ENCODE peak calls at places on chromosomes 13 and 19, in seven cellular contexts. L is natural killer cell, R is T-helper 1 cell, G is T1000, S is GM19239, V is BE2C, B is T-helper 17 cell. X is an unnamed sample.

GRCh38 chr13:53075356-53076041 is 46.9 kb downstream of the OLFM4 start:
- DNase-seq in L (no peak), R (no peak), G (no peak), S (no peak), V (no peak), B (no peak), X (no peak)

GRCh38 chr19:12859546-12859945 is 21.2 kb downstream of the MAST1 start:
- DNase-seq in L (no peak), R (no peak), G (no peak), S (no peak), V (no peak), B (no peak), X (no peak)

GRCh38 chr13:50030315-50030714 is 15.1 kb downstream of the KCNRG start:
- DNase-seq in L (no peak), R (no peak), G (no peak), S (no peak), V (no peak), B (no peak), X (no peak)

GRCh38 chr19:38684078-38684861 is 36.8 kb downstream of the ACTN4 start:
- DNase-seq in L (no peak), R (peak), G (peak), S (no peak), V (no peak), B (no peak), X (no peak)

GRCh38 chr19:13978306-13978705 is 26.0 kb downstream of the DCAF15 start:
- DNase-seq in L (no peak), R (no peak), G (no peak), S (no peak), V (peak), B (no peak), X (no peak)

GRCh38 chr19:12628040-12629022 is 17.6 kb downstream of the ZNF791 start:
- DNase-seq in L (no peak), R (peak), G (no peak), S (no peak), V (no peak), B (no peak), X (no peak)

GRCh38 chr13:106464076-106464475 is 71.4 kb downstream of the EFNB2 start:
- DNase-seq in L (no peak), R (no peak), G (no peak), S (no peak), V (no peak), B (no peak), X (no peak)

GRCh38 chr13:65985632-65986031 is 1244.5 kb downstream of the PCDH9 start:
- DNase-seq in L (no peak), R (no peak), G (no peak), S (no peak), V (peak), B (no peak), X (no peak)

GRCh38 chr13:80454245-80454644 is 113.3 kb upstream of the SPRY2 start:
- DNase-seq in L (no peak), R (no peak), G (no peak), S (no peak), V (no peak), B (no peak), X (no peak)

GRCh38 chr19:29941828-29942403 is at the start of gene URI1:
- DNase-seq in L (peak), R (peak), G (peak), S (peak), V (peak), B (peak), X (peak)

GRCh38 chr19:55305491-55305890 is 19.6 kb downstream of the TMEM150B start:
- DNase-seq in L (peak), R (peak), G (no peak), S (peak), V (peak), B (peak), X (no peak)

GRCh38 chr13:24308068-24308445 is 1.3 kb upstream of the C1QTNF9 start:
- DNase-seq in L (no peak), R (no peak), G (no peak), S (no peak), V (no peak), B (no peak), X (no peak)

GRCh38 chr13:46389985-46390384 is 2.9 kb upstream of the RUBCNL start:
- DNase-seq in L (no peak), R (peak), G (no peak), S (no peak), V (no peak), B (no peak), X (no peak)

GRCh38 chr19:34350161-34350561 is 14.8 kb upstream of the GPI start:
- DNase-seq in L (peak), R (peak), G (no peak), S (no peak), V (no peak), B (peak), X (peak)

GRCh38 chr13:51230473-51231105 is 8.4 kb downstream of the FAM124A start:
- DNase-seq in L (no peak), R (no peak), G (no peak), S (no peak), V (no peak), B (no peak), X (no peak)

GRCh38 chr19:48415395-48415794 is 21.9 kb downstream of the GRIN2D start:
- DNase-seq in L (peak), R (peak), G (no peak), S (no peak), V (peak), B (peak), X (peak)

GRCh38 chr13:25905411-25906010 is 146.3 kb downstream of the SHISA2 start:
- DNase-seq in L (no peak), R (no peak), G (no peak), S (no peak), V (no peak), B (no peak), X (no peak)

GRCh38 chr13:45873491-45874360 is 22.2 kb upstream of the SIAH3 start:
- DNase-seq in L (no peak), R (no peak), G (no peak), S (no peak), V (no peak), B (no peak), X (no peak)

GRCh38 chr19:16394111-16394510 is 69.5 kb downstream of the KLF2 start:
- DNase-seq in L (no peak), R (no peak), G (no peak), S (no peak), V (no peak), B (no peak), X (no peak)

GRCh38 chr19:35545855-35546381 is 492 bp downstream of the TMEM147 start:
- DNase-seq in L (peak), R (peak), G (no peak), S (peak), V (peak), B (peak), X (peak)

GRCh38 chr13:110037925-110038573 is 251.7 kb upstream of the IRS2 start:
- DNase-seq in L (no peak), R (no peak), G (no peak), S (no peak), V (no peak), B (no peak), X (no peak)

GRCh38 chr19:48450863-48451262 is 4.5 kb upstream of the KCNJ14 start:
- DNase-seq in L (no peak), R (no peak), G (no peak), S (no peak), V (no peak), B (no peak), X (no peak)

GRCh38 chr19:1400281-1401137 is 833 bp downstream of the GAMT start:
- DNase-seq in L (no peak), R (no peak), G (no peak), S (no peak), V (no peak), B (no peak), X (no peak)

GRCh38 chr13:75437582-75438318 is 44.2 kb downstream of the TBC1D4 start:
- DNase-seq in L (no peak), R (no peak), G (no peak), S (no peak), V (no peak), B (no peak), X (no peak)

GRCh38 chr13:106182404-106182803 is 353.1 kb downstream of the EFNB2 start:
- DNase-seq in L (no peak), R (no peak), G (no peak), S (no peak), V (no peak), B (no peak), X (no peak)

GRCh38 chr19:4393947-4394590 is 6.3 kb downstream of the SH3GL1 start:
- DNase-seq in L (no peak), R (no peak), G (no peak), S (no peak), V (no peak), B (no peak), X (no peak)

GRCh38 chr13:29703421-29703820 is 107.9 kb upstream of the SLC7A1 start:
- DNase-seq in L (no peak), R (no peak), G (no peak), S (no peak), V (no peak), B (no peak), X (no peak)

GRCh38 chr13:48233097-48233885 is at the start of gene ITM2B:
- DNase-seq in L (peak), R (peak), G (no peak), S (peak), V (peak), B (peak), X (peak)

GRCh38 chr13:80199585-80200292 is 141.2 kb downstream of the SPRY2 start:
- DNase-seq in L (no peak), R (no peak), G (no peak), S (no peak), V (no peak), B (no peak), X (no peak)

GRCh38 chr19:10817291-10818038 is 18.5 kb downstream of the TMED1 start:
- DNase-seq in L (no peak), R (no peak), G (peak), S (no peak), V (peak), B (no peak), X (no peak)

GRCh38 chr13:113802090-113802531 is 43.1 kb downstream of the TMEM255B start:
- DNase-seq in L (no peak), R (no peak), G (peak), S (no peak), V (peak), B (no peak), X (no peak)

GRCh38 chr19:5990289-5990797 is 12.4 kb upstream of the RANBP3 start:
- DNase-seq in L (no peak), R (no peak), G (no peak), S (no peak), V (peak), B (no peak), X (no peak)

X was measured in effector memory CD4-positive, alpha-beta T cell.